ENCODE peak calls at places on chromosome 5, in seven cellular contexts. H, G, Z, K, E, S and P are unnamed samples.

GRCh38 chr5:122515709-122516431 is 203.8 kb downstream of the SNCAIP start:
- DNase-seq in K (peak), H (peak), G (peak), S (peak), Z (peak), E (peak), P (no peak)

GRCh38 chr5:13771011-13771571 is 173.4 kb downstream of the DNAH5 start:
- DNase-seq in G (no peak), K (no peak), Z (peak), H (no peak), E (no peak), S (no peak), P (no peak)

GRCh38 chr5:78507531-78507930 is 141.0 kb downstream of the LHFPL2 start:
- DNase-seq in Z (no peak), K (no peak), E (no peak), H (no peak), S (no peak), G (no peak), P (no peak)

GRCh38 chr5:107893642-107894041 is 222.9 kb upstream of the EFNA5 start:
- DNase-seq in G (peak), Z (peak), K (peak), H (no peak), S (no peak), E (no peak), P (no peak)

GRCh38 chr5:140632366-140633080 is 452 bp downstream of the CD14 start:
- DNase-seq in H (peak), E (no peak), S (no peak), K (peak), G (peak), Z (peak), P (no peak)

GRCh38 chr5:110478899-110479298 is 247.6 kb downstream of the TMEM232 start:
- DNase-seq in Z (peak), H (no peak), S (no peak), K (peak), E (no peak), G (peak), P (no peak)

GRCh38 chr5:129094087-129094923 is at the start of gene ISOC1:
- DNase-seq in E (peak), G (peak), H (peak), S (peak), Z (peak), K (peak), P (peak)

GRCh38 chr5:14082973-14083372 is 60.2 kb upstream of the TRIO start:
- DNase-seq in E (no peak), G (no peak), H (no peak), K (no peak), S (no peak), Z (no peak), P (no peak)

GRCh38 chr5:30040483-30041116 is 1152.9 kb upstream of the CDH6 start:
- DNase-seq in S (peak), E (peak), H (no peak), G (peak), Z (peak), K (peak), P (no peak)

GRCh38 chr5:164475339-164475977 is 970.0 kb downstream of the MAT2B start:
- DNase-seq in S (no peak), Z (peak), H (no peak), G (peak), E (peak), K (peak), P (no peak)

GRCh38 chr5:133746834-133747233 is 134.5 kb upstream of the FSTL4 start:
- DNase-seq in H (no peak), G (no peak), E (no peak), S (no peak), Z (no peak), K (no peak), P (no peak)

GRCh38 chr5:6080436-6080835 is 297.9 kb downstream of the MED10 start:
- DNase-seq in G (no peak), Z (no peak), E (no peak), K (no peak), H (no peak), S (no peak), P (no peak)

GRCh38 chr5:180080670-180081280 is 9.2 kb upstream of the RNF130 start:
- DNase-seq in H (no peak), K (no peak), G (no peak), S (no peak), E (no peak), Z (no peak), P (no peak)

GRCh38 chr5:55407059-55407684 is 99.4 kb downstream of the MTREX start:
- DNase-seq in S (no peak), G (peak), Z (peak), E (peak), K (peak), H (no peak), P (no peak)

GRCh38 chr5:106167766-106168165 is 1503.0 kb downstream of the EFNA5 start:
- DNase-seq in G (no peak), E (no peak), S (no peak), Z (peak), H (no peak), K (no peak), P (no peak)

GRCh38 chr5:166276006-166276405 is 2015.4 kb upstream of the WWC1 start:
- DNase-seq in S (no peak), K (no peak), H (no peak), Z (no peak), G (no peak), E (no peak), P (no peak)

GRCh38 chr5:179805529-179806249 is 977 bp downstream of the MGAT4B start:
- DNase-seq in G (peak), S (peak), K (peak), E (peak), H (peak), Z (no peak), P (no peak)

GRCh38 chr5:27010646-27011045 is 27.7 kb downstream of the CDH9 start:
- DNase-seq in H (no peak), K (no peak), E (no peak), S (no peak), G (no peak), Z (no peak), P (no peak)

GRCh38 chr5:143428738-143429420 is 25.4 kb upstream of the NR3C1 start:
- DNase-seq in G (no peak), H (no peak), S (no peak), K (peak), Z (no peak), E (no peak), P (no peak)

GRCh38 chr5:374631-375335 is 53.3 kb downstream of the AHRR start:
- DNase-seq in E (no peak), K (no peak), S (no peak), Z (no peak), G (no peak), H (no peak), P (peak)

GRCh38 chr5:134110382-134110781 is 4.1 kb upstream of the TCF7 start:
- DNase-seq in K (peak), E (no peak), G (no peak), Z (no peak), H (no peak), S (no peak), P (no peak)

GRCh38 chr5:42807722-42808447 is 3.8 kb downstream of the SELENOP start:
- DNase-seq in Z (no peak), K (no peak), E (no peak), S (no peak), H (no peak), G (no peak), P (no peak)

GRCh38 chr5:168288349-168289245 is 2.8 kb upstream of the WWC1 start:
- DNase-seq in Z (no peak), S (no peak), K (peak), G (no peak), E (no peak), H (no peak), P (peak)

GRCh38 chr5:63170496-63170895 is 591.9 kb downstream of the LRRC70 start:
- DNase-seq in E (no peak), S (no peak), K (no peak), H (no peak), Z (no peak), G (peak), P (no peak)

GRCh38 chr5:152124413-152125082 is 199.9 kb upstream of the GLRA1 start:
- DNase-seq in G (no peak), H (no peak), Z (no peak), E (no peak), K (no peak), S (no peak), P (no peak)

GRCh38 chr5:91024727-91025126 is 358.4 kb downstream of the ARRDC3 start:
- DNase-seq in S (no peak), G (peak), Z (peak), K (no peak), H (no peak), E (no peak), P (no peak)

GRCh38 chr5:80082731-80083114 is 47.6 kb downstream of the THBS4 start:
- DNase-seq in Z (peak), H (no peak), S (peak), K (peak), G (peak), E (peak), P (no peak)

GRCh38 chr5:6274846-6275543 is 103.4 kb downstream of the MED10 start:
- DNase-seq in S (no peak), H (no peak), G (no peak), Z (no peak), E (no peak), K (no peak), P (no peak)

GRCh38 chr5:172213126-172213525 is 19.2 kb downstream of the EFCAB9 start:
- DNase-seq in G (no peak), E (no peak), K (no peak), S (no peak), H (no peak), Z (no peak), P (no peak)

GRCh38 chr5:178530526-178530925 is 59.7 kb downstream of the COL23A1 start:
- DNase-seq in K (peak), Z (no peak), G (no peak), H (no peak), S (no peak), E (no peak), P (no peak)

GRCh38 chr5:98349990-98350365 is 423.5 kb upstream of the RGMB start:
- DNase-seq in S (no peak), G (no peak), E (no peak), Z (no peak), H (no peak), K (no peak), P (no peak)
- TF ChIP-seq CTCF in S (no peak), G (no peak), E (no peak), Z (no peak), H (no peak), K (no peak), P (peak)

DNA sequence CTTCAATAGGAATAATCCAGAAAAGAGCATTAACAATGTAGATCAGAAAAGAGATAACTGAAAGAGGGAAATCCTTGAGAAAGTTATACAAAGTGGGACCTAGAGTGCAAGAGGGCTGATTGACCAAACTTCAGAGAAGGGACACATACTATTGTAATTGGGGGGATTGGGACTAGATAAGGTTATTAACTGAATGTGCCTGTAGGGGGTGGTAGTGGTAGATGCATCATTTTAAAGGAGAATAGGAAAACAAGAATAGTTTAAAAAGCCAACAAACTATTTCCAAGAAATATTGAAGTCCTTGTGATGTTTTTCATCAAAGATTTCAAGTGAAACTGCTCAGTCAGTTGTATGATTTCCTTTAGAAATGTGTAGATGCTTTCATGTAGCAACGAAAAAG is 468.5 kb downstream of the TAF11L14 start:
- DNase-seq in H (no peak), E (no peak), S (no peak), Z (no peak), K (no peak), G (no peak), P (no peak)
- TF ChIP-seq CTCF in H (no peak), E (no peak), S (no peak), Z (no peak), K (no peak), G (no peak), P (peak)

GRCh38 chr5:65100846-65101678 is 332.3 kb downstream of the CWC27 start:
- DNase-seq in E (peak), K (peak), G (peak), Z (peak), S (peak), H (no peak), P (no peak)
- TF ChIP-seq CTCF in E (peak), K (peak), G (peak), Z (peak), S (peak), H (no peak), P (peak)

DNA sequence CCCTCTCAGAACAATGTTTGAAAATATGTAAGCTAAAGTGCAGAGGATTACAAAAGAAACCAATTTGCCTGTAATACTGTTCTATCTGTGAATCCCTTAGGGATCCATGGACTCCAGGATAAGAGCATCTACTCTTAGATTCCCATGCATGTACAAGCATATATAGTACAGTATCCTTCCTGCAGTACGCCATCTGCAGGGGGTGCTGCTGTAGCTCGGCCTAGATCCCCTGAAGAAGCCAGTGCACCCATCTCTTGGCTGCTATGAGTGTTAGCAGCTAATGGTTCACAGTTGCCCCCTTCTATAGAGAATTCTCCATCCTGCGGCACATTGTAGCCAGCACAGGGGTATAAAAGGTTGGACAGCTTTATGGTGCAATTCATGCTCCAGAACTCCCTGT is 61.8 kb upstream of the SLC30A5 start:
- DNase-seq in Z (no peak), S (no peak), K (no peak), H (no peak), E (no peak), G (no peak), P (no peak)
- TF ChIP-seq CTCF in Z (no peak), S (no peak), K (no peak), H (no peak), E (no peak), G (no peak), P (peak)